ENCODE peak calls at places on chromosomes 6 and 20, in eight cellular contexts. One of them, this sample, is unnamed.

GRCh38 chr6:135603249-135603648 is 105.7 kb upstream of the AHI1 start:
- ATAC-seq in left cardiac atrium: no peak
- ATAC-seq in right lobe of liver: no peak
- ATAC-seq in sciatic nerve: no peak
- ATAC-seq in foreskin keratinocyte: no peak
- ATAC-seq in Right ventricle myocardium inferior: no peak
- ATAC-seq in pancreas: no peak
- ATAC-seq in activated CD8-positive, alpha-beta T cell treated with anti-CD3 and anti-CD28 coated beads for 36 hours: no peak
- ATAC-seq in this sample: no peak

GRCh38 chr6:163525926-163526325 is 111.4 kb downstream of the QKI start:
- ATAC-seq in left cardiac atrium: peak; percentile 14
- ATAC-seq in right lobe of liver: no peak
- ATAC-seq in sciatic nerve: peak; percentile 33
- ATAC-seq in foreskin keratinocyte: peak; percentile 10
- ATAC-seq in Right ventricle myocardium inferior: no peak
- ATAC-seq in pancreas: no peak
- ATAC-seq in activated CD8-positive, alpha-beta T cell treated with anti-CD3 and anti-CD28 coated beads for 36 hours: no peak
- ATAC-seq in this sample: no peak

GRCh38 chr20:16062661-16063591 is 510.3 kb downstream of the KIF16B start:
- ATAC-seq in left cardiac atrium: no peak
- ATAC-seq in right lobe of liver: no peak
- ATAC-seq in sciatic nerve: no peak
- ATAC-seq in foreskin keratinocyte: peak; percentile 69
- ATAC-seq in Right ventricle myocardium inferior: no peak
- ATAC-seq in pancreas: no peak
- ATAC-seq in activated CD8-positive, alpha-beta T cell treated with anti-CD3 and anti-CD28 coated beads for 36 hours: no peak
- ATAC-seq in this sample: no peak

GRCh38 chr20:63260521-63260920 is 6.3 kb upstream of the NKAIN4 start:
- ATAC-seq in left cardiac atrium: no peak
- ATAC-seq in right lobe of liver: no peak
- ATAC-seq in sciatic nerve: no peak
- ATAC-seq in foreskin keratinocyte: no peak
- ATAC-seq in Right ventricle myocardium inferior: no peak
- ATAC-seq in pancreas: no peak
- ATAC-seq in activated CD8-positive, alpha-beta T cell treated with anti-CD3 and anti-CD28 coated beads for 36 hours: no peak
- ATAC-seq in this sample: no peak

GRCh38 chr6:1118287-1118647 is 193.6 kb upstream of the FOXQ1 start:
- ATAC-seq in left cardiac atrium: no peak
- ATAC-seq in right lobe of liver: peak; percentile 45
- ATAC-seq in sciatic nerve: peak; percentile 66
- ATAC-seq in foreskin keratinocyte: no peak
- ATAC-seq in Right ventricle myocardium inferior: no peak
- ATAC-seq in pancreas: no peak
- ATAC-seq in activated CD8-positive, alpha-beta T cell treated with anti-CD3 and anti-CD28 coated beads for 36 hours: no peak
- ATAC-seq in this sample: no peak

GRCh38 chr6:144897441-144897921 is 612.3 kb downstream of the UTRN start:
- ATAC-seq in left cardiac atrium: no peak
- ATAC-seq in right lobe of liver: no peak
- ATAC-seq in sciatic nerve: no peak
- ATAC-seq in foreskin keratinocyte: peak; percentile 93
- ATAC-seq in Right ventricle myocardium inferior: no peak
- ATAC-seq in pancreas: no peak
- ATAC-seq in activated CD8-positive, alpha-beta T cell treated with anti-CD3 and anti-CD28 coated beads for 36 hours: no peak
- ATAC-seq in this sample: peak; percentile 70

GRCh38 chr20:8545212-8545611 is 413.1 kb downstream of the PLCB1 start:
- ATAC-seq in left cardiac atrium: peak; percentile 61
- ATAC-seq in right lobe of liver: no peak
- ATAC-seq in sciatic nerve: no peak
- ATAC-seq in foreskin keratinocyte: no peak
- ATAC-seq in Right ventricle myocardium inferior: peak; percentile 37
- ATAC-seq in pancreas: no peak
- ATAC-seq in activated CD8-positive, alpha-beta T cell treated with anti-CD3 and anti-CD28 coated beads for 36 hours: no peak
- ATAC-seq in this sample: no peak

GRCh38 chr6:147554281-147554680 is 45.8 kb downstream of the SAMD5 start:
- ATAC-seq in left cardiac atrium: peak; percentile 26
- ATAC-seq in right lobe of liver: no peak
- ATAC-seq in sciatic nerve: no peak
- ATAC-seq in foreskin keratinocyte: no peak
- ATAC-seq in Right ventricle myocardium inferior: peak; percentile 64
- ATAC-seq in pancreas: no peak
- ATAC-seq in activated CD8-positive, alpha-beta T cell treated with anti-CD3 and anti-CD28 coated beads for 36 hours: no peak
- ATAC-seq in this sample: no peak

GRCh38 chr20:1761116-1761515 is 103.5 kb upstream of the SIRPG start:
- ATAC-seq in left cardiac atrium: peak; percentile 58
- ATAC-seq in right lobe of liver: no peak
- ATAC-seq in sciatic nerve: no peak
- ATAC-seq in foreskin keratinocyte: peak; percentile 95
- ATAC-seq in Right ventricle myocardium inferior: no peak
- ATAC-seq in pancreas: no peak
- ATAC-seq in activated CD8-positive, alpha-beta T cell treated with anti-CD3 and anti-CD28 coated beads for 36 hours: no peak
- ATAC-seq in this sample: no peak

GRCh38 chr6:159852877-159853276 is 37.9 kb upstream of the MAS1 start:
- ATAC-seq in left cardiac atrium: no peak
- ATAC-seq in right lobe of liver: peak; percentile 86
- ATAC-seq in sciatic nerve: peak; percentile 30
- ATAC-seq in foreskin keratinocyte: peak; percentile 38
- ATAC-seq in Right ventricle myocardium inferior: peak; percentile 26
- ATAC-seq in pancreas: peak; percentile 81
- ATAC-seq in activated CD8-positive, alpha-beta T cell treated with anti-CD3 and anti-CD28 coated beads for 36 hours: peak; percentile 30
- ATAC-seq in this sample: no peak

GRCh38 chr6:151948007-151948745 is 140.7 kb downstream of the ESR1 start:
- ATAC-seq in left cardiac atrium: peak; percentile 29
- ATAC-seq in right lobe of liver: peak; percentile 52
- ATAC-seq in sciatic nerve: peak; percentile 48
- ATAC-seq in foreskin keratinocyte: no peak
- ATAC-seq in Right ventricle myocardium inferior: no peak
- ATAC-seq in pancreas: no peak
- ATAC-seq in activated CD8-positive, alpha-beta T cell treated with anti-CD3 and anti-CD28 coated beads for 36 hours: peak; percentile 47
- ATAC-seq in this sample: no peak

GRCh38 chr6:17883665-17884500 is 103.6 kb downstream of the KIF13A start:
- ATAC-seq in left cardiac atrium: peak; percentile 14
- ATAC-seq in right lobe of liver: peak; percentile 19
- ATAC-seq in sciatic nerve: no peak
- ATAC-seq in foreskin keratinocyte: no peak
- ATAC-seq in Right ventricle myocardium inferior: no peak
- ATAC-seq in pancreas: peak; percentile 26
- ATAC-seq in activated CD8-positive, alpha-beta T cell treated with anti-CD3 and anti-CD28 coated beads for 36 hours: no peak
- ATAC-seq in this sample: no peak

This sample was measured in esophagus mucosa.